ENCODE peak calls at places on chromosomes 4 and X, in eight cellular contexts. O is MM.1S; P is NCI-H2171 treated with DMSO at 0.1 percent for 48 hours; H is KG1; W is ELR; S is AG09309; G is AG08395; V is activated CD4-positive, alpha-beta T cell treated with anti-CD3 and anti-CD28 coated beads for 1 hour. X is an unnamed sample.

GRCh38 chr4:187460016-187460415 is 535.6 kb upstream of the ZFP42 start:
- DNase-seq in H (no peak), O (no peak), W (no peak), P (no peak), V (no peak), G (no peak), S (no peak), X (no peak)

GRCh38 chr4:7677086-7677485 is 242.4 kb upstream of the PSAPL1 start:
- DNase-seq in H (no peak), P (no peak), V (no peak), O (no peak), S (no peak), W (no peak), G (no peak), X (no peak)

GRCh38 chr4:137448402-137448801 is 83.9 kb downstream of the PCDH18 start:
- DNase-seq in P (no peak), O (no peak), H (no peak), G (no peak), W (no peak), V (no peak), S (no peak), X (no peak)

GRCh38 chr4:80204433-80204832 is 7.1 kb downstream of the PRDM8 start:
- DNase-seq in G (no peak), S (no peak), O (no peak), V (no peak), W (no peak), P (no peak), H (no peak), X (no peak)

GRCh38 chrX:28590394-28590793 is 3.1 kb downstream of the IL1RAPL1 start:
- DNase-seq in G (no peak), W (no peak), P (no peak), H (no peak), O (no peak), V (no peak), S (no peak), X (no peak)

GRCh38 chr4:184776821-184777220 is 42.9 kb upstream of the CENPU start:
- DNase-seq in P (no peak), W (no peak), V (no peak), O (no peak), S (no peak), G (no peak), H (no peak), X (no peak)

GRCh38 chrX:24842486-24842885 is 148.8 kb downstream of the POLA1 start:
- DNase-seq in H (no peak), S (no peak), G (no peak), W (no peak), V (no peak), P (no peak), O (no peak), X (no peak)

GRCh38 chrX:114450911-114451310 is 133.0 kb upstream of the HTR2C start:
- DNase-seq in V (no peak), G (no peak), W (no peak), P (no peak), O (no peak), H (no peak), S (no peak), X (no peak)

GRCh38 chr4:169115897-169116254 is 105.8 kb upstream of the CBR4 start:
- DNase-seq in H (no peak), O (no peak), V (no peak), P (no peak), W (peak), S (peak), G (peak), X (no peak)

GRCh38 chrX:66553973-66554372 is 84.9 kb downstream of the EDA2R start:
- DNase-seq in P (no peak), G (no peak), O (peak), W (no peak), S (no peak), H (no peak), V (no peak), X (no peak)

GRCh38 chrX:121356139-121356849 is 308.9 kb downstream of the GLUD2 start:
- DNase-seq in H (no peak), O (no peak), P (no peak), V (no peak), W (no peak), S (no peak), G (no peak), X (no peak)